ENCODE peak calls at places on chromosome X, in four cellular contexts. F is tibial nerve, P is ELR, U is pons. K is an unnamed sample.

GRCh38 chrX:108399427-108400165 is 38.6 kb downstream of the COL4A6 start:
- DNase-seq in F (no peak), P (peak), U (no peak), K (no peak)

GRCh38 chrX:12974217-12974796 is 603 bp upstream of the TMSB4X start:
- DNase-seq in F (peak), P (peak), U (peak), K (no peak)

GRCh38 chrX:153889123-153889522 is 3.1 kb upstream of the L1CAM start:
- DNase-seq in F (no peak), P (no peak), U (no peak), K (no peak)

GRCh38 chrX:134670241-134670811 is 12.1 kb upstream of the PLAC1 start:
- DNase-seq in F (no peak), P (peak), U (no peak), K (no peak)

GRCh38 chrX:97065066-97065465 is 181.4 kb downstream of the RPA4 start:
- DNase-seq in F (no peak), P (no peak), U (no peak), K (no peak)

GRCh38 chrX:108397627-108398392 is 40.4 kb downstream of the COL4A6 start:
- DNase-seq in F (no peak), P (peak), U (no peak), K (no peak)

GRCh38 chrX:45743081-45743533 is 542.4 kb upstream of the DIPK2B start:
- DNase-seq in F (no peak), P (peak), U (no peak), K (no peak)

GRCh38 chrX:23311731-23312130 is 22.9 kb upstream of the PTCHD1 start:
- DNase-seq in F (no peak), P (no peak), U (no peak), K (no peak)

GRCh38 chrX:350148-350533 is 31.5 kb upstream of the GTPBP6 start:
- DNase-seq in F (no peak), P (no peak), U (no peak), K (no peak)

GRCh38 chrX:40912576-40912975 is 172.7 kb upstream of the USP9X start:
- DNase-seq in F (no peak), P (peak), U (no peak), K (no peak)

GRCh38 chrX:137428251-137428661 is 137.7 kb upstream of the ZIC3 start:
- DNase-seq in F (no peak), P (no peak), U (no peak), K (no peak)

GRCh38 chrX:104105330-104105729 is 7.0 kb upstream of the ZCCHC18 start:
- DNase-seq in F (no peak), P (no peak), U (no peak), K (no peak)

GRCh38 chrX:78548012-78548411 is 111.1 kb downstream of the RTL3 start:
- DNase-seq in F (no peak), P (peak), U (no peak), K (no peak)

GRCh38 chrX:124023838-124024238 is 62.3 kb downstream of the STAG2 start:
- DNase-seq in F (no peak), P (peak), U (no peak), K (no peak)

GRCh38 chrX:12013220-12013619 is 125.1 kb upstream of the FRMPD4 start:
- DNase-seq in F (no peak), P (peak), U (no peak), K (no peak)

GRCh38 chrX:134929813-134930212 is 61.0 kb upstream of the SMIM10 start:
- DNase-seq in F (no peak), P (peak), U (no peak), K (no peak)

GRCh38 chrX:24148535-24149345 is 789 bp upstream of the ZFX start:
- DNase-seq in F (no peak), P (peak), U (peak), K (no peak)

GRCh38 chrX:150902434-150903109 is 4.1 kb upstream of the CD99L2 start:
- DNase-seq in F (no peak), P (no peak), U (no peak), K (no peak)

GRCh38 chrX:74419861-74420193 is 1.5 kb upstream of the SLC16A2 start:
- DNase-seq in F (no peak), P (peak), U (no peak), K (no peak)

GRCh38 chrX:74923942-74924448 is 1.3 kb downstream of the NEXMIF start:
- DNase-seq in F (peak), P (no peak), U (no peak), K (no peak)